ENCODE peak calls at places on chromosome 9, in six cellular contexts. I is gastrocnemius medialis; M is fibroblast of lung; D is ovary; X is CD8-positive, alpha-beta T cell; F is breast epithelium. P is an unnamed sample. For H3K4me1, the result is how much of the 10 kb centered on the place peaks cover.

GRCh38 chr9:82284758-82285157 is 296.2 kb downstream of the SPATA31D1 start:
- DNase-seq in M (no peak), D (no peak), I (no peak), F (no peak), X (no peak), P (no peak)

GRCh38 chr9:109776391-109776790 is 3.6 kb upstream of the PALM2AKAP2 start:
- DNase-seq in I (no peak), F (peak), D (no peak), M (no peak), X (no peak), P (no peak)

GRCh38 chr9:95124582-95125359 is 192.7 kb downstream of the FANCC start:
- DNase-seq in X (no peak), F (no peak), I (no peak), M (no peak), D (no peak), P (no peak)

GRCh38 chr9:134376386-134377142 is 50.3 kb downstream of the RXRA start:
- DNase-seq in F (no peak), D (peak), M (no peak), I (peak), X (no peak), P (no peak)

GRCh38 chr9:91978739-91979414 is 28.8 kb upstream of the ROR2 start:
- DNase-seq in I (no peak), F (no peak), X (no peak), M (peak), D (no peak), P (no peak)

GRCh38 chr9:25557645-25558300 is 120.5 kb downstream of the TUSC1 start:
- DNase-seq in D (no peak), F (no peak), M (no peak), I (no peak), X (no peak), P (no peak)

GRCh38 chr9:136779808-136780207 is 11.3 kb upstream of the TMEM141 start:
- DNase-seq in D (no peak), F (no peak), M (no peak), X (no peak), I (no peak), P (no peak)

GRCh38 chr9:112439825-112440224 is 46.8 kb upstream of the KIAA1958 start:
- DNase-seq in I (no peak), F (no peak), M (no peak), D (no peak), X (no peak), P (no peak)

GRCh38 chr9:2228132-2228531 is 213.0 kb downstream of the SMARCA2 start:
- DNase-seq in M (peak), I (no peak), D (no peak), X (no peak), F (no peak), P (no peak)

GRCh38 chr9:127877566-127877998 is at the start of gene AK1:
- DNase-seq in M (peak), I (peak), D (peak), F (peak), X (no peak), P (peak)

GRCh38 chr9:91477106-91477505 is 53.5 kb upstream of the NFIL3 start:
- DNase-seq in X (no peak), I (no peak), M (no peak), F (no peak), D (no peak), P (no peak)

GRCh38 chr9:70519912-70520724 is 105.7 kb upstream of the KLF9 start:
- DNase-seq in X (no peak), F (no peak), D (no peak), I (no peak), M (no peak), P (no peak)

GRCh38 chr9:27422435-27422834 is 101.7 kb upstream of the IFNK start:
- DNase-seq in D (no peak), X (no peak), M (no peak), I (no peak), F (no peak), P (no peak)

GRCh38 chr9:30775236-30775635 is 1609.2 kb upstream of the ACO1 start:
- DNase-seq in F (no peak), I (no peak), X (no peak), D (no peak), M (no peak), P (no peak)

GRCh38 chr9:83336696-83337095 is 201.5 kb downstream of the FRMD3 start:
- DNase-seq in D (no peak), M (no peak), X (no peak), I (no peak), F (no peak), P (no peak)

GRCh38 chr9:4497855-4498254 is 7.6 kb downstream of the SLC1A1 start:
- DNase-seq in I (no peak), F (no peak), X (no peak), D (no peak), M (no peak), P (no peak)

GRCh38 chr9:126613656-126614055 is at the start of gene LMX1B:
- DNase-seq in D (no peak), M (peak), F (peak), I (no peak), X (no peak), P (no peak)

GRCh38 chr9:30997291-30997690 is 1387.2 kb upstream of the ACO1 start:
- DNase-seq in I (no peak), D (no peak), F (no peak), M (no peak), X (no peak), P (no peak)

GRCh38 chr9:36163840-36164175 is 5.4 kb upstream of the CCIN start:
- DNase-seq in M (peak), I (no peak), D (no peak), F (no peak), X (no peak), P (no peak)

GRCh38 chr9:89654025-89654662 is 49.3 kb downstream of the GADD45G start:
- DNase-seq in F (no peak), D (no peak), I (no peak), X (no peak), M (no peak), P (no peak)

GRCh38 chr9:94912700-94913249 is 186.3 kb downstream of the AOPEP start:
- DNase-seq in F (peak), M (no peak), I (no peak), D (no peak), X (no peak), P (no peak)

GRCh38 chr9:126395439-126396212 is 69.0 kb downstream of the MVB12B start:
- DNase-seq in M (peak), I (peak), X (no peak), D (no peak), F (no peak), P (no peak)

GRCh38 chr9:134283692-134284265 is 42.5 kb upstream of the RXRA start:
- DNase-seq in D (no peak), I (no peak), X (no peak), M (no peak), F (no peak), P (no peak)

GRCh38 chr9:122134822-122135528 is 24.6 kb downstream of the NDUFA8 start:
- DNase-seq in M (peak), F (no peak), X (no peak), D (no peak), I (no peak), P (no peak)

GRCh38 chr9:99607852-99608448 is 213.7 kb upstream of the NR4A3 start:
- DNase-seq in M (peak), X (no peak), D (no peak), I (no peak), F (no peak), P (no peak)

DNA sequence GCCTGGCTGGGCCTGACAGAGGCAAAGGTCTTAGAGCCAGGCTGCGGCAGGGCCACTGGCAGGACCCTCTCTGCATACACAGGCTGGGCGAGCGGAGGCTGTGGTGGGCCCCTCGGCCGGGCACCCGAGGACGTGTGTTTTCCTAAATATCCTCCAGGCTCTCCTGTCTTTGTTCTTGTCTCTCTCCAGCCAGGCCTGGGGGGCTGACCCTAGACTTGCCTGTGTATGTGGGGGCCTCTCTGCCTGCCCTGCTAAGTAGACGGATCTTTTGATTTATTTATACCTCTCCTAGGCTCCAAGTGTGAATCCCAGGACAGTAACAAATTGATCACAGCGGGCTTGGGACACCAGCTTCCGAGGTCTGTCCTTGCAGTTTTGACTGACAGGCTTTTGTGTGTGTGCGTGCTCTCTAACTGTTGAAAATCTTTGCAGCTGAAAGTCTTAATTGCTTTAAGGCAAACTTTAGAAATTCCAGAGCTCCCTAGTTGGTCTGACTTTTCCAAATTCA is 1.1 kb downstream of the NEK6 start:
- DNase-seq in I (no peak), X (no peak), F (no peak), D (no peak), M (peak), P (no peak)
- H3K4me1 ChIP-seq in I (under half), X (under half), F (under half), D (under half), M (under half), P (under half)

GRCh38 chr9:114495992-114496391 is 9.3 kb downstream of the WHRN start:
- DNase-seq in X (no peak), D (no peak), F (no peak), I (no peak), M (no peak), P (no peak)
- H3K4me1 ChIP-seq in X (under half), D (under half), F (under half), I (under half), M (under half), P (under half)

GRCh38 chr9:33404782-33405362 is 2.5 kb upstream of the AQP7 start:
- DNase-seq in F (no peak), M (no peak), X (no peak), D (no peak), I (no peak), P (no peak)
- H3K4me1 ChIP-seq in F (under half), M (under half), X (under half), D (under half), I (under half), P (under half)

DNA sequence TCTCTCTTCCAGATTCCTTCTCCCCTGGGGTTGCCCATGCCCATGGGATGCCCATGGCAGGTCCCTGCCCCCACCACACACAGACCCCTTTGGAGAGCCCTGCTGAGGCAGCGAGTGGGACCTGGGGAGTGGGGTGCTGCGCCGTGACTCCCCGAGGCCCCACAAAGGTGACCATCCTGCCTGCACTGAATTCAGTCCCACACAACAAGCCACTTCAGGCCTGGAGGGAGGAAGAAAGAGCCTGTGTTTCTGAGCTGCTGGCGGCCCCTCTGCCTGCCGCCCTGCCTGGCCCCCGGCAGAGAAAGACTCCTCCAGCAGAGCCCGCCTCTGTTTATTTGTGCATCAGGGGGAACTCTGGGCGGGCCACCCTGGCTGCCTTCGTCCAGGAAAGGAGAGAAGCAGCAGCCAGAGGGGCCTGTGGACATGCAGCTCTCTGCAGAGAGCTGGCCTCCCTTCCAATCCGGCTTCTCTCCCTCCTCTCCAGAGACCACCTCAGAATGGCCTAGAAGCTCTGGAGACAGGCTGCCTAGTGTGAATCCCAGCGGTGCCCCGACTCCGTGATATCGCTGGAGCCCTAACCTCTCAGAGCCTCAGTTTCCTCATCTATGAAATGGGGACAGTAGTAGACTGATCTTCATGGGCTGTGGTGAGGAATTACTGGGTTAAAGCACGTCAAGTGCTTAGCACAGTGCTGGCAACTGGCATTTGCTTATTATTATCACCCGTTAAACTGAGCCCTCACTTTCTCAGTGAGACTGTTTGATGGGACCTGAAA is 72.9 kb downstream of the COL27A1 start:
- DNase-seq in M (no peak), D (no peak), X (no peak), F (no peak), I (no peak), P (no peak)
- H3K4me1 ChIP-seq in M (under half), D (under half), X (under half), F (under half), I (under half), P (under half)

GRCh38 chr9:85931495-85931894 is 9.5 kb upstream of the NAA35 start:
- DNase-seq in M (no peak), I (no peak), F (no peak), X (no peak), D (no peak), P (no peak)
- H3K4me1 ChIP-seq in M (under half), I (under half), F (under half), X (under half), D (under half), P (under half)

GRCh38 chr9:129137292-129138143 is 26.3 kb downstream of the PTPA start:
- DNase-seq in I (no peak), X (no peak), D (no peak), F (no peak), M (no peak), P (no peak)

GRCh38 chr9:129139993-129140396 is 28.8 kb downstream of the PTPA start:
- DNase-seq in I (peak), D (peak), F (peak), M (peak), X (peak), P (peak)

GRCh38 chr9:129138144-129138462 is 26.9 kb downstream of the PTPA start:
- DNase-seq in X (no peak), I (no peak), M (no peak), D (no peak), F (no peak), P (no peak)

GRCh38 chr9:129139233-129139992 is 28.2 kb downstream of the PTPA start:
- DNase-seq in X (peak), F (peak), I (peak), D (peak), M (peak), P (peak)

DNA sequence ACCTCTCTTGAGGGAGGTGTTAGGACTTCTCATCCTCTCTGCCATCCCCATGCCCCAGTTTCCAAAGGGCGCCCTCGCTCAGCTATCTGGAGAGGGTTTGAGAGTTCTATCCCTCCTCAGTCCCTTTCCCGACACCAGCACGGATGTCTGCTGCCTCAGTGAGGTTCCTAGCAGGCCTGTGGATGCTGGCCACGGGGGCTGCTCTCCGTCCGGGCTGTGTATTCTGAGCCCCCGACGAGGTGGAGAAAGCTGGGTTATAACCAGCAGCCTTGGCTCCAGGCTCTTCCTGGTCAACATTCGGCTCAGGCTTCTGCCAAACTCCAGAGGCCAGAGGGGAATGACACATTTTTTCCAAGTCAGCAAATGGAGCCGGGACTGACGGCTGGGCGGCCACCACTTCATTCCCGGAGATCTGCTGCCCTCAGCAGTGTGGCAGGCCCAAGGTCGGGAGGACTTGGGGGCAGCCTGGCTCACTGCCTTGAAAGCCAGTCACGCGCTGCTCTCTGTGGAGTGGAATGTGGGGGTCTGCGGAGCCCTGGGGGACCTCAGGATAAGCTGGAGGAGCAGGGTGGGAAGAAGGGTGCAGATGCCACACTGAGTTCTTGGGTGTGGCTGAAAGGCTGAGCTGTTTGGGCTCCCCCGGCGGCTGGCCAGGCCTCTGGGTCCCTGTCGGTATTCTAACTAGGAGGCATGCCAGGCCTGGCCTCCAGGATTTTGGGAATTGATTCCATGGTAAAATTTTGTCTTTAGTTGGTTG is 27.4 kb downstream of the PTPA start:
- DNase-seq in M (peak), X (no peak), I (no peak), F (peak), D (peak), P (peak)
- H3K4me1 ChIP-seq in M (under half), X (under half), I (half or more), F (under half), D (under half), P (half or more)

DNA sequence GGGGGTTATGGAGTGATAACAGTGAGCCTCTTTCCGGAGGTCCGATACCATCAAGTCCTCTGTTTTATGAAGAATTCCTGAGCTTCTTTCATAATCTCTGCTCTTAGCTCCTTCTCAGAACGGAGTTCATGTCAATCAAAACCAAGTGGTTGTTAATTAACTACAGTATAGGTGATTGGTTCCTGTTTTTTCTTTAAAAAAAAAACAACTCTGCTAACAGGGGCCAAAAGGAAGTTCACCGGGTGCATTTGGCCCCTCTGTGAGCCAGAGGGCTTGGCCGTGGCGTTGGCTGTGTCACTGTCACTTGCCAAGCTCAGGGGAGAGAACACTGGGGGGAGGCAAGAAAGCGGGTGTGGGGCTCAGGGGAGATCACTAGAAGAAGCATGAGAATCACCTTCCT is 4.0 kb downstream of the GFI1B start:
- DNase-seq in X (no peak), F (no peak), M (no peak), I (no peak), D (no peak), P (no peak)
- H3K4me1 ChIP-seq in X (under half), F (under half), M (under half), I (under half), D (under half), P (under half)